ENCODE peak calls at places on chromosomes 2 and 18, in nine cellular contexts. H is IMR-90, S is neural progenitor cell, J is lung, I is mucosa of descending colon, B is WERI-Rb-1, L is psoas muscle, E is heart right ventricle, P is GM13976. K is an unnamed sample.
A peak's percentile ranks its signal among the peaks of the same experiment; 100 is the strongest.

GRCh38 chr18:79797518-79798345 is at the start of gene KCNG2:
- DNase-seq in I (peak; percentile 14), B (peak; percentile 78), L (no peak), P (peak; percentile 87), E (no peak), J (no peak), S (peak; percentile 87), H (no peak), K (peak; percentile 75)

GRCh38 chr18:60277855-60278480 is 94.6 kb downstream of the MC4R start:
- DNase-seq in I (no peak), B (no peak), S (no peak), E (no peak), J (no peak), H (peak; percentile 83), P (no peak), L (no peak), K (no peak)

GRCh38 chr2:100239513-100240210 is 82.6 kb downstream of the LONRF2 start:
- DNase-seq in S (peak; percentile 51), P (no peak), B (no peak), E (no peak), L (no peak), H (no peak), J (no peak), I (no peak), K (no peak)

GRCh38 chr2:239929504-239929903 is 95.6 kb downstream of the NDUFA10 start:
- DNase-seq in H (no peak), L (no peak), B (peak; percentile 0), J (no peak), E (peak; percentile 1), P (no peak), S (no peak), I (no peak), K (no peak)

GRCh38 chr2:206873426-206873825 is 65.9 kb upstream of the CPO start:
- DNase-seq in S (no peak), P (no peak), H (no peak), E (no peak), I (no peak), B (no peak), J (no peak), L (no peak), K (no peak)

GRCh38 chr2:123808243-123808642 is 216.8 kb upstream of the CNTNAP5 start:
- DNase-seq in J (no peak), E (no peak), B (peak; percentile 28), S (peak; percentile 3), I (no peak), L (no peak), H (no peak), P (no peak), K (no peak)

GRCh38 chr18:42113529-42114191 is 158.6 kb downstream of the PIK3C3 start:
- DNase-seq in B (no peak), J (no peak), S (no peak), P (no peak), E (no peak), I (no peak), H (peak; percentile 39), L (no peak), K (no peak)

GRCh38 chr2:101501443-101501842 is 26.5 kb upstream of the RFX8 start:
- DNase-seq in P (no peak), S (no peak), L (no peak), J (no peak), I (no peak), H (peak; percentile 60), E (no peak), B (no peak), K (no peak)

GRCh38 chr18:75317300-75317699 is 106.7 kb downstream of the TSHZ1 start:
- DNase-seq in I (no peak), H (no peak), L (no peak), B (no peak), J (no peak), P (no peak), E (no peak), S (no peak), K (no peak)

GRCh38 chr18:35026407-35027061 is 14.7 kb upstream of the MAPRE2 start:
- DNase-seq in B (no peak), J (no peak), I (no peak), L (no peak), S (peak; percentile 54), E (no peak), P (no peak), H (no peak), K (no peak)

GRCh38 chr2:156327835-156328401 is 4.6 kb downstream of the NR4A2 start:
- DNase-seq in H (no peak), L (no peak), E (no peak), P (peak; percentile 11), I (no peak), B (no peak), S (no peak), J (no peak), K (no peak)

GRCh38 chr18:47403949-47404348 is 152.5 kb upstream of the SKOR2 start:
- DNase-seq in L (no peak), S (no peak), H (no peak), J (no peak), E (no peak), P (no peak), I (no peak), B (no peak), K (no peak)

GRCh38 chr2:146642066-146642465 is 1202.8 kb upstream of the ACVR2A start:
- DNase-seq in J (no peak), E (no peak), P (no peak), B (no peak), I (no peak), L (no peak), S (no peak), H (no peak), K (no peak)

GRCh38 chr18:13242797-13243196 is 24.2 kb downstream of the LDLRAD4 start:
- DNase-seq in H (no peak), J (no peak), B (peak; percentile 36), L (no peak), I (no peak), P (no peak), E (no peak), S (no peak), K (no peak)

GRCh38 chr2:18740428-18740827 is 151.1 kb upstream of the NT5C1B start:
- DNase-seq in J (peak; percentile 38), I (no peak), H (peak; percentile 69), L (peak; percentile 41), E (peak; percentile 16), B (no peak), P (no peak), S (no peak), K (no peak)

GRCh38 chr2:160028431-160029269 is 33.8 kb downstream of the PLA2R1 start:
- DNase-seq in H (peak; percentile 58), B (no peak), S (no peak), P (no peak), E (no peak), I (no peak), J (no peak), L (no peak), K (no peak)

GRCh38 chr2:233973786-233974185 is 56.6 kb downstream of the TRPM8 start:
- DNase-seq in I (no peak), S (no peak), B (no peak), E (no peak), H (no peak), P (no peak), J (no peak), L (no peak), K (no peak)

GRCh38 chr2:111049792-111050640 is 70.7 kb upstream of the BCL2L11 start:
- DNase-seq in E (no peak), S (no peak), B (no peak), L (no peak), J (no peak), I (peak; percentile 58), H (no peak), P (peak; percentile 54), K (peak; percentile 37)

GRCh38 chr2:120959426-120959825 is 223.8 kb downstream of the GLI2 start:
- DNase-seq in H (no peak), E (peak; percentile 25), L (no peak), B (no peak), J (no peak), S (no peak), I (no peak), P (no peak), K (no peak)

GRCh38 chr2:35454966-35455638 is 900.5 kb upstream of the CRIM1 start:
- DNase-seq in B (peak; percentile 28), E (no peak), H (no peak), P (no peak), I (no peak), L (no peak), S (no peak), J (no peak), K (no peak)
- TF ChIP-seq CTCF in B (peak; percentile 36), E (no peak), H (no peak), P (peak; percentile 12), I (no peak), L (no peak), S (peak; percentile 17), J (no peak), K (peak; percentile 8)

GRCh38 chr2:237581751-237582746 is 8.5 kb downstream of the RAB17 start:
- DNase-seq in S (peak; percentile 65), B (peak; percentile 73), H (peak; percentile 71), J (peak; percentile 74), I (no peak), P (peak; percentile 70), E (peak; percentile 86), L (peak; percentile 51), K (peak; percentile 56)
- TF ChIP-seq CTCF in S (peak; percentile 56), B (peak; percentile 75), H (peak; percentile 66), J (peak; percentile 54), I (no peak), P (peak; percentile 29), E (peak; percentile 81), L (peak; percentile 52), K (peak; percentile 50)

GRCh38 chr2:158487419-158487818 is 30.7 kb downstream of the PKP4 start:
- DNase-seq in H (peak; percentile 85), E (peak; percentile 34), I (no peak), L (no peak), S (no peak), J (no peak), B (no peak), P (no peak), K (no peak)
- TF ChIP-seq CTCF in H (no peak), E (no peak), I (no peak), L (no peak), S (no peak), J (no peak), B (no peak), P (no peak), K (no peak)

GRCh38 chr2:217920879-217921603 is 81.8 kb downstream of the TNS1 start:
- DNase-seq in B (no peak), J (no peak), P (no peak), S (no peak), I (no peak), L (peak; percentile 73), H (peak; percentile 44), E (peak; percentile 72), K (no peak)

GRCh38 chr2:217919781-217920351 is 82.9 kb downstream of the TNS1 start:
- DNase-seq in J (no peak), H (peak; percentile 91), B (no peak), S (no peak), E (no peak), I (no peak), L (peak; percentile 37), P (no peak), K (no peak)

GRCh38 chr2:217924346-217924901 is 78.4 kb downstream of the TNS1 start:
- DNase-seq in L (no peak), J (no peak), I (no peak), H (no peak), E (no peak), S (no peak), P (no peak), B (no peak), K (no peak)

GRCh38 chr2:217923007-217923686 is 79.6 kb downstream of the TNS1 start:
- DNase-seq in H (no peak), J (no peak), P (no peak), I (no peak), B (no peak), E (no peak), L (no peak), S (no peak), K (no peak)

GRCh38 chr2:217922101-217923006 is 80.4 kb downstream of the TNS1 start:
- DNase-seq in H (peak; percentile 55), L (peak; percentile 57), B (no peak), P (no peak), J (no peak), E (no peak), S (peak; percentile 45), I (no peak), K (no peak)
- TF ChIP-seq CTCF in H (peak; percentile 55), L (peak; percentile 37), B (no peak), P (no peak), J (no peak), E (peak; percentile 55), S (peak; percentile 24), I (no peak), K (no peak)